ENCODE peak calls at places on chromosomes 12 and 14, in six cellular contexts. X is AG04450; L is upper lobe of left lung; T is CD4-positive, CD25-positive, alpha-beta regulatory T cell; M is psoas muscle; J is retinal pigment epithelial cell. P is an unnamed sample.

GRCh38 chr12:126338031-126338441 is 1272.8 kb downstream of the AACS start:
- DNase-seq in J (no peak), T (no peak), L (no peak), X (no peak), M (no peak), P (peak)

GRCh38 chr14:89324501-89325298 is 92.3 kb downstream of the FOXN3 start:
- DNase-seq in J (no peak), T (no peak), M (no peak), L (no peak), X (no peak), P (no peak)

GRCh38 chr12:12627308-12627827 is 15.7 kb downstream of the CREBL2 start:
- DNase-seq in M (no peak), T (no peak), J (no peak), X (no peak), L (no peak), P (no peak)

GRCh38 chr14:31294736-31295398 is 87.3 kb upstream of the HECTD1 start:
- DNase-seq in X (no peak), T (no peak), M (no peak), L (no peak), J (no peak), P (no peak)

GRCh38 chr14:59123975-59124374 is 64.5 kb upstream of the DAAM1 start:
- DNase-seq in X (no peak), T (no peak), J (no peak), L (no peak), M (no peak), P (peak)

GRCh38 chr14:77305696-77306095 is 15.0 kb downstream of the POMT2 start:
- DNase-seq in T (no peak), J (no peak), X (no peak), L (no peak), M (no peak), P (no peak)

GRCh38 chr12:46770501-46771183 is 55.2 kb downstream of the SLC38A4 start:
- DNase-seq in X (no peak), M (no peak), J (peak), L (no peak), T (no peak), P (peak)

GRCh38 chr14:64337901-64338615 is 43.9 kb upstream of the ESR2 start:
- DNase-seq in L (peak), J (no peak), M (no peak), X (peak), T (peak), P (peak)

GRCh38 chr12:76591461-76591860 is 31.9 kb upstream of the OSBPL8 start:
- DNase-seq in T (no peak), L (no peak), M (no peak), J (no peak), X (no peak), P (no peak)

GRCh38 chr14:46574236-46574970 is 77.2 kb downstream of the RPL10L start:
- DNase-seq in T (no peak), J (no peak), X (no peak), M (no peak), L (no peak), P (peak)

GRCh38 chr14:77376380-77376770 is 519 bp downstream of the TMED8 start:
- DNase-seq in M (peak), J (no peak), T (peak), L (no peak), X (no peak), P (peak)

GRCh38 chr14:85252011-85252410 is 277.9 kb upstream of the FLRT2 start:
- DNase-seq in M (no peak), T (no peak), L (no peak), J (no peak), X (no peak), P (no peak)

GRCh38 chr14:50677527-50678063 is 9.5 kb upstream of the SAV1 start:
- DNase-seq in X (no peak), J (no peak), M (no peak), L (no peak), T (no peak), P (no peak)

GRCh38 chr12:68236421-68237059 is 10.9 kb upstream of the IL26 start:
- DNase-seq in L (no peak), T (peak), J (no peak), M (no peak), X (no peak), P (no peak)

GRCh38 chr14:93081875-93082570 is 33.7 kb downstream of the ITPK1 start:
- DNase-seq in L (no peak), T (no peak), M (no peak), X (no peak), J (no peak), P (no peak)

GRCh38 chr14:95097385-95097784 is 59.9 kb downstream of the DICER1 start:
- DNase-seq in T (no peak), L (no peak), J (no peak), X (no peak), M (no peak), P (no peak)

GRCh38 chr12:6608592-6609311 is 1.6 kb upstream of the CHD4 start:
- DNase-seq in X (no peak), J (no peak), L (no peak), T (peak), M (peak), P (peak)

GRCh38 chr12:5442251-5443006 is 10.5 kb downstream of the NTF3 start:
- DNase-seq in L (no peak), X (no peak), J (no peak), T (no peak), M (no peak), P (peak)

GRCh38 chr14:77212933-77213656 is 31.5 kb downstream of the TMEM63C start:
- DNase-seq in L (peak), M (no peak), X (no peak), T (no peak), J (peak), P (peak)

GRCh38 chr14:67068246-67068645 is 121.0 kb upstream of the GARIN2 start:
- DNase-seq in X (no peak), M (no peak), J (peak), T (no peak), L (no peak), P (no peak)

GRCh38 chr12:124764451-124764850 is 99.2 kb downstream of the SCARB1 start:
- DNase-seq in T (no peak), L (no peak), J (no peak), M (peak), X (no peak), P (peak)

GRCh38 chr12:6332459-6332858 is 9.4 kb downstream of the TNFRSF1A start:
- DNase-seq in J (no peak), M (no peak), X (no peak), T (no peak), L (no peak), P (peak)

GRCh38 chr12:110661337-110661972 is 27.5 kb downstream of the HVCN1 start:
- DNase-seq in X (no peak), J (no peak), L (no peak), M (peak), T (no peak), P (no peak)

GRCh38 chr12:62625238-62625637 is 158.6 kb downstream of the MON2 start:
- DNase-seq in J (no peak), M (no peak), T (no peak), L (no peak), X (no peak), P (no peak)

GRCh38 chr14:50230601-50231474 is 540 bp downstream of the SOS2 start:
- DNase-seq in X (peak), J (peak), M (peak), T (peak), L (peak), P (peak)

GRCh38 chr12:386651-387050 is 2.5 kb downstream of the KDM5A start:
- DNase-seq in M (no peak), T (no peak), L (no peak), J (no peak), X (no peak), P (no peak)

GRCh38 chr14:44795725-44796124 is 166.0 kb downstream of the KLHL28 start:
- DNase-seq in L (no peak), M (no peak), T (no peak), X (no peak), J (no peak), P (no peak)

GRCh38 chr14:72169521-72169920 is 237.3 kb downstream of the RGS6 start:
- DNase-seq in T (no peak), M (no peak), J (no peak), L (no peak), X (no peak), P (peak)

GRCh38 chr14:70601162-70601561 is 707 bp upstream of the MED6 start:
- DNase-seq in M (no peak), L (no peak), X (no peak), J (peak), T (no peak), P (peak)

GRCh38 chr12:16030729-16031128 is 119.6 kb downstream of the DERA start:
- DNase-seq in T (no peak), J (no peak), X (no peak), M (no peak), L (no peak), P (no peak)

GRCh38 chr12:120767071-120768024 is 41.7 kb downstream of the ACADS start:
- DNase-seq in M (no peak), L (no peak), J (no peak), X (no peak), T (no peak), P (no peak)

GRCh38 chr14:74504412-74504811 is 10.8 kb downstream of the ISCA2 start:
- DNase-seq in X (no peak), M (no peak), T (no peak), L (no peak), J (no peak), P (no peak)

GRCh38 chr14:56841611-56842010 is 31.3 kb upstream of the OTX2 start:
- DNase-seq in M (no peak), L (no peak), X (no peak), J (no peak), T (no peak), P (no peak)

GRCh38 chr12:119718141-119718540 is 50.2 kb downstream of the PRKAB1 start:
- DNase-seq in L (peak), J (no peak), M (no peak), T (no peak), X (no peak), P (no peak)

GRCh38 chr14:26866741-26867140 is 268.9 kb upstream of the NOVA1 start:
- DNase-seq in L (no peak), M (no peak), X (no peak), J (no peak), T (no peak), P (no peak)

GRCh38 chr14:36773136-36773540 is 111.5 kb downstream of the PAX9 start:
- DNase-seq in J (no peak), M (no peak), L (no peak), X (no peak), T (no peak), P (peak)

GRCh38 chr14:65791551-65791981 is 379.0 kb downstream of the FUT8 start:
- DNase-seq in X (no peak), T (no peak), M (no peak), L (no peak), J (no peak), P (peak)

GRCh38 chr14:96016761-96017160 is 22.4 kb upstream of the C14orf132 start:
- DNase-seq in L (no peak), M (no peak), X (no peak), J (no peak), T (no peak), P (no peak)

GRCh38 chr12:49341777-49342065 is 4.7 kb upstream of the C1QL4 start:
- DNase-seq in X (no peak), J (no peak), T (no peak), L (peak), M (no peak), P (no peak)
- H3K4me3 ChIP-seq in X (no peak), J (no peak), T (no peak), L (peak), M (no peak), P (no peak)

GRCh38 chr14:105060751-105061427 is 4.3 kb downstream of the GPR132 start:
- DNase-seq in X (no peak), M (peak), L (peak), J (no peak), T (no peak), P (no peak)

GRCh38 chr14:105059035-105059916 is 6.0 kb downstream of the GPR132 start:
- DNase-seq in M (no peak), X (no peak), L (peak), J (no peak), T (peak), P (no peak)

GRCh38 chr14:105058521-105059034 is 6.7 kb downstream of the GPR132 start:
- DNase-seq in L (peak), J (no peak), M (no peak), T (no peak), X (no peak), P (no peak)

GRCh38 chr14:105061428-105062047 is 3.7 kb downstream of the GPR132 start:
- DNase-seq in J (no peak), X (no peak), M (peak), T (no peak), L (peak), P (no peak)

GRCh38 chr14:105059917-105060565 is 5.2 kb downstream of the GPR132 start:
- DNase-seq in X (no peak), M (no peak), J (no peak), L (peak), T (no peak), P (no peak)
- H3K4me3 ChIP-seq in X (no peak), M (no peak), J (no peak), L (no peak), T (peak), P (no peak)

GRCh38 chr14:47674148-47674545 is 1.3 kb downstream of the MDGA2 start:
- DNase-seq in X (no peak), T (no peak), M (no peak), L (peak), J (no peak), P (peak)
- H3K4me3 ChIP-seq in X (no peak), T (no peak), M (no peak), L (peak), J (peak), P (peak)

DNA sequence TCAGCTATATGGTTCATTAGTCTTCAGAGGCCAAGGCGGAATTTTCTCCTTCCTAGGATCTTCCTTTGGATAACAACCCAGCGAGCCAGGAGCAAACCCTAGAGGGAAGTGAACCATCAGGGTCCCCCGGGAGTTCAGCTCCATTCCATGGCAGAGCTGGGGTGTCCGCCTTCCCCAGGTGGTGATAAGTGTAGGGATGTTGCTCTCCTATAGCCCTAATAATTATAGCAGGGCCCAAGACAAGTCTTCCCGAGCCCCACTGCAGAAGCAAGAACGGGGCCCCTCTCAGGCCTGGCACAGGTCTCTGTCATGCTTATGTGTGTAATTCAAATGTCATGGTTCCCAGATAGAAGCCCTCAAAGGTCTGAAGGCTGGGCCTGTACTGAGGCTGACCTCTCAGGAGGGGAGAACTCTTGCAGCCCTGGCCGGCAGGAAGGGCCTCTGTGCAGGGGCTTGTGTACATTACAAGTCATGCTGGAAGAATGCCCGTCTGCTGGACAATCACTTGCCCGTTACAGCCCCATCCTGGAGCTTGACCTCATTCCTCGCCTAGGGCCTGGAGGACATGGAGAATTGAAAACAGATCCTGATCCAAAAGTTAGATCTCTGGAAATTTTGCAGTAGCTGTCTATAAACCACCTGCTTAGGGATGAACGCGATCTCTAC is 17.3 kb downstream of the LRTM2 start:
- DNase-seq in M (no peak), L (no peak), X (no peak), J (no peak), T (no peak), P (no peak)
- H3K4me3 ChIP-seq in M (no peak), L (no peak), X (no peak), J (no peak), T (no peak), P (no peak)

DNA sequence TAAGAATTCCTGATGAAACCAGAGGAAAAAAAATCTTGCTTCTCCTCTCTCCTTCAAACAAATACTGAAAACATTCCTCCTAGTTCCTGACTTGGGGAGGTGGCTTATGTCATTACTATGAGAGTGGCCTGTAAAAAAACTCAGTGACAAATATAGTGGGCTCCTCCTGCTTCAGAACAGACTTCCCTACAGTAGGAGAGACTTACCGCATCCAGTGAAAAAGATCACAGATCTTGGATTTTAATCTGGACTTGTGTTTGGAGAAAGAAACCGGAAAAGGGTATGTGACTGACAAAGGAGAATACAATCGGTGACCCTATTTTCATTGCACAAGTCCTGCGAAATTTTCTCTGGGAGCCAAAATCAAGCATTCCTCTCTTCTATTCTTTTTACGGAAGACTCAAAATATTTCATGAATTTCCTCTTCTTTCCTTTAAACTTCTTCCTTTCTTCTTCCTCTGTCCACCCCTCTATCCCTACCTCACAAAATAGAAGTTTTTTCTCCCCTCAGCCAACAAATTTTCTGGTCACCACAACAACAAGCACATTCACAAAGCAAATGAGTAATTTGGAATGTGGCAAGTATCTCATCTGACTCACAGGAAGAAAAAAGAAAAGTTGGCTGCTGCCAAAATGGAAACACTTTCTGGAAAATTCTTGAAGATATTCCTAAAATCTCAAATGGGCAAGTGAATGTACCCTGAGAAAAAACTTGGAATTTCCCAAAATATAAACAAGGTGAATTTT is 185.1 kb upstream of the CDKN3 start:
- DNase-seq in T (no peak), X (no peak), J (peak), M (no peak), L (no peak), P (peak)
- H3K4me3 ChIP-seq in T (no peak), X (no peak), J (no peak), M (no peak), L (no peak), P (no peak)

P was measured in A673.